ENCODE peak calls at places on chromosomes 13 and 19, in five cellular contexts. One of them, this sample, is unnamed.
A peak's percentile ranks its signal among the peaks of the same experiment; 100 is the strongest.

GRCh38 chr19:1929051-1929742 is 11.8 kb upstream of the CSNK1G2 start:
- DNase-seq in gastrocnemius medialis: peak; percentile 52
- DNase-seq in heart left ventricle: peak; percentile 78
- DNase-seq in mucosa of descending colon: peak; percentile 84
- DNase-seq in fibroblast of lung: peak; percentile 65
- DNase-seq in this sample: peak; percentile 66

GRCh38 chr13:44273991-44274810 is 99.4 kb upstream of the SERP2 start:
- DNase-seq in fibroblast of lung: peak; percentile 94
- DNase-seq in mucosa of descending colon: no peak
- DNase-seq in heart left ventricle: no peak
- DNase-seq in gastrocnemius medialis: no peak
- DNase-seq in this sample: peak; percentile 89

GRCh38 chr19:35117791-35118190 is 2.2 kb downstream of the FXYD3 start:
- DNase-seq in mucosa of descending colon: no peak
- DNase-seq in gastrocnemius medialis: no peak
- DNase-seq in fibroblast of lung: no peak
- DNase-seq in heart left ventricle: no peak
- DNase-seq in this sample: no peak

GRCh38 chr19:38880076-38880881 is 2.2 kb upstream of the RINL start:
- DNase-seq in fibroblast of lung: no peak
- DNase-seq in mucosa of descending colon: no peak
- DNase-seq in gastrocnemius medialis: no peak
- DNase-seq in heart left ventricle: no peak
- DNase-seq in this sample: no peak

GRCh38 chr13:20796791-20797513 is 23.2 kb upstream of the EEF1AKMT1 start:
- DNase-seq in fibroblast of lung: peak; percentile 39
- DNase-seq in mucosa of descending colon: no peak
- DNase-seq in heart left ventricle: no peak
- DNase-seq in gastrocnemius medialis: no peak
- DNase-seq in this sample: peak; percentile 21

GRCh38 chr13:33224686-33225085 is 60.9 kb downstream of the STARD13 start:
- DNase-seq in fibroblast of lung: peak; percentile 57
- DNase-seq in gastrocnemius medialis: no peak
- DNase-seq in heart left ventricle: no peak
- DNase-seq in mucosa of descending colon: no peak
- DNase-seq in this sample: peak; percentile 64

GRCh38 chr13:79988573-79988972 is 352.4 kb downstream of the SPRY2 start:
- DNase-seq in heart left ventricle: no peak
- DNase-seq in fibroblast of lung: peak; percentile 59
- DNase-seq in gastrocnemius medialis: no peak
- DNase-seq in mucosa of descending colon: peak; percentile 38
- DNase-seq in this sample: peak; percentile 70

GRCh38 chr13:66477816-66478215 is 752.3 kb downstream of the PCDH9 start:
- DNase-seq in mucosa of descending colon: no peak
- DNase-seq in gastrocnemius medialis: no peak
- DNase-seq in heart left ventricle: no peak
- DNase-seq in fibroblast of lung: no peak
- DNase-seq in this sample: no peak

GRCh38 chr13:38763446-38764381 is 76.8 kb downstream of the FREM2 start:
- DNase-seq in gastrocnemius medialis: no peak
- DNase-seq in fibroblast of lung: peak; percentile 52
- DNase-seq in mucosa of descending colon: no peak
- DNase-seq in heart left ventricle: no peak
- DNase-seq in this sample: peak; percentile 43

GRCh38 chr13:114203536-114203935 is 24.5 kb downstream of the CFAP97D2 start:
- DNase-seq in gastrocnemius medialis: no peak
- DNase-seq in fibroblast of lung: no peak
- DNase-seq in mucosa of descending colon: no peak
- DNase-seq in heart left ventricle: no peak
- DNase-seq in this sample: no peak

GRCh38 chr19:49125025-49125731 is 5.8 kb downstream of the PPFIA3 start:
- DNase-seq in heart left ventricle: no peak
- DNase-seq in mucosa of descending colon: peak; percentile 89
- DNase-seq in fibroblast of lung: no peak
- DNase-seq in gastrocnemius medialis: no peak
- DNase-seq in this sample: no peak

GRCh38 chr19:10224337-10224736 is 6.8 kb downstream of the S1PR2 start:
- DNase-seq in heart left ventricle: no peak
- DNase-seq in gastrocnemius medialis: no peak
- DNase-seq in mucosa of descending colon: no peak
- DNase-seq in fibroblast of lung: no peak
- DNase-seq in this sample: no peak

GRCh38 chr13:77863037-77863630 is 55.5 kb downstream of the EDNRB start:
- DNase-seq in mucosa of descending colon: no peak
- DNase-seq in heart left ventricle: no peak
- DNase-seq in gastrocnemius medialis: no peak
- DNase-seq in fibroblast of lung: no peak
- DNase-seq in this sample: no peak

GRCh38 chr19:3710265-3710812 is 2.2 kb downstream of the TJP3 start:
- DNase-seq in heart left ventricle: peak; percentile 59
- DNase-seq in mucosa of descending colon: peak; percentile 97
- DNase-seq in gastrocnemius medialis: peak; percentile 32
- DNase-seq in fibroblast of lung: peak; percentile 28
- DNase-seq in this sample: peak; percentile 32

GRCh38 chr19:45901912-45902650 is at the start of gene MYPOP:
- DNase-seq in heart left ventricle: no peak
- DNase-seq in mucosa of descending colon: no peak
- DNase-seq in fibroblast of lung: no peak
- DNase-seq in gastrocnemius medialis: no peak
- DNase-seq in this sample: no peak

GRCh38 chr19:40596608-40597328 is 4.4 kb upstream of the LTBP4 start:
- DNase-seq in fibroblast of lung: peak; percentile 54
- DNase-seq in heart left ventricle: peak; percentile 74
- DNase-seq in gastrocnemius medialis: no peak
- DNase-seq in mucosa of descending colon: peak; percentile 60
- DNase-seq in this sample: peak; percentile 53

GRCh38 chr13:113582841-113583631 is 1.5 kb upstream of the TFDP1 start:
- DNase-seq in heart left ventricle: no peak
- DNase-seq in gastrocnemius medialis: no peak
- DNase-seq in mucosa of descending colon: no peak
- DNase-seq in fibroblast of lung: no peak
- DNase-seq in this sample: peak; percentile 50

GRCh38 chr13:25406377-25406776 is 34.6 kb downstream of the ATP8A2 start:
- DNase-seq in heart left ventricle: no peak
- DNase-seq in fibroblast of lung: no peak
- DNase-seq in gastrocnemius medialis: no peak
- DNase-seq in mucosa of descending colon: no peak
- DNase-seq in this sample: no peak

GRCh38 chr13:111903143-111903542 is 163.8 kb upstream of the SOX1 start:
- DNase-seq in fibroblast of lung: no peak
- DNase-seq in gastrocnemius medialis: no peak
- DNase-seq in mucosa of descending colon: no peak
- DNase-seq in heart left ventricle: peak; percentile 1
- DNase-seq in this sample: no peak

GRCh38 chr19:8696993-8697392 is 1.6 kb downstream of the ACTL9 start:
- DNase-seq in gastrocnemius medialis: no peak
- DNase-seq in mucosa of descending colon: no peak
- DNase-seq in heart left ventricle: no peak
- DNase-seq in fibroblast of lung: no peak
- DNase-seq in this sample: no peak

GRCh38 chr19:18233224-18233825 is 7.1 kb upstream of the PDE4C start:
- DNase-seq in mucosa of descending colon: no peak
- DNase-seq in fibroblast of lung: peak; percentile 30
- DNase-seq in gastrocnemius medialis: no peak
- DNase-seq in heart left ventricle: peak; percentile 43
- DNase-seq in this sample: peak; percentile 25

GRCh38 chr19:44149776-44150175 is 8.4 kb downstream of the ZNF234 start:
- DNase-seq in fibroblast of lung: no peak
- DNase-seq in heart left ventricle: no peak
- DNase-seq in mucosa of descending colon: no peak
- DNase-seq in gastrocnemius medialis: no peak
- DNase-seq in this sample: no peak
- H3K4me3 ChIP-seq in fibroblast of lung: no peak overlapping the region
- H3K4me3 ChIP-seq in heart left ventricle: no peak overlapping the region
- H3K4me3 ChIP-seq in mucosa of descending colon: no peak overlapping the region
- H3K4me3 ChIP-seq in gastrocnemius medialis: no peak overlapping the region
- H3K4me3 ChIP-seq in this sample: no peak overlapping the region

DNA sequence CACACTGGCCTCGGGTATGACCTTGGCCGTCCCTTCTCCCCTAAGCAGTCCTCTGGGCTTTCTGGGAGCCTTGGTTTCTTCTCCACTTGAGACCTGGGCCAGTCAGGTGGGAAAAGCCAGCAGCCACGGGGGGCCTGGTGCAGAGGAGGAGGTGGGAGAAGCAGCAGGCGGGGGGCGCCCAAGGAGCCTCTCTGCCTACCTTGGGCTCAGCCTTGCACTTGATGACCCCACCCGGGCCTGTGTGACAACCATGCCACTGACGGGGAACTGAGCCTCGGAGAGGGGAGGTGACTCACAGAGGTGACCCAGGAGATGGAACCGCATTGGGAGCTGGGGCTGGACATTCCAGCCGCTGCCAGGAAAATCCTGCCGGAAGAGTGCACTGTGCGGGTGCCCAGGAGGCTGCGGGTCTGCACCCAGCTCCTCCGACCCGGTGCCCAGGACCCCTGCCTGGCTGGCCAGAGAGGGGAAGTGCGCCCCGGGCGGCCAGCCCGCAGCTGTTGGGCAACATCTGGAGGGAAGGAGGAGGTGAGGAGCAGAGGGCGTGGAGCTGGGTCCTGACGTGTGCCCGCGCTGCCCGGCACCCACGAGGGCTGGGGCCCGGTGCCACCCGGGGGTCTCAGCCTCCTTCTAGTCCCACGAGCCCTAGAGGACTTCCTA is 23.4 kb upstream of the SLC7A10 start:
- DNase-seq in heart left ventricle: no peak
- DNase-seq in mucosa of descending colon: peak; percentile 62
- DNase-seq in gastrocnemius medialis: no peak
- DNase-seq in fibroblast of lung: no peak
- DNase-seq in this sample: no peak
- TF ChIP-seq CTCF in heart left ventricle: no peak
- TF ChIP-seq CTCF in mucosa of descending colon: no peak
- TF ChIP-seq CTCF in gastrocnemius medialis: no peak
- TF ChIP-seq CTCF in fibroblast of lung: no peak
- TF ChIP-seq CTCF in this sample: no peak

GRCh38 chr19:14517446-14517839 is 754 bp downstream of the DNAJB1 start:
- DNase-seq in heart left ventricle: no peak
- DNase-seq in mucosa of descending colon: no peak
- DNase-seq in gastrocnemius medialis: no peak
- DNase-seq in fibroblast of lung: no peak
- DNase-seq in this sample: no peak

GRCh38 chr19:14519860-14520407 is 1.7 kb upstream of the DNAJB1 start:
- DNase-seq in fibroblast of lung: peak; percentile 63
- DNase-seq in gastrocnemius medialis: no peak
- DNase-seq in heart left ventricle: no peak
- DNase-seq in mucosa of descending colon: peak; percentile 58
- DNase-seq in this sample: peak; percentile 60

GRCh38 chr19:14520543-14520942 is 2.3 kb upstream of the DNAJB1 start:
- DNase-seq in fibroblast of lung: no peak
- DNase-seq in gastrocnemius medialis: no peak
- DNase-seq in mucosa of descending colon: no peak
- DNase-seq in heart left ventricle: no peak
- DNase-seq in this sample: no peak

GRCh38 chr19:14517840-14518505 is at the start of gene DNAJB1:
- DNase-seq in mucosa of descending colon: peak; percentile 91
- DNase-seq in fibroblast of lung: peak; percentile 77
- DNase-seq in gastrocnemius medialis: peak; percentile 76
- DNase-seq in heart left ventricle: peak; percentile 90
- DNase-seq in this sample: peak; percentile 62

DNA sequence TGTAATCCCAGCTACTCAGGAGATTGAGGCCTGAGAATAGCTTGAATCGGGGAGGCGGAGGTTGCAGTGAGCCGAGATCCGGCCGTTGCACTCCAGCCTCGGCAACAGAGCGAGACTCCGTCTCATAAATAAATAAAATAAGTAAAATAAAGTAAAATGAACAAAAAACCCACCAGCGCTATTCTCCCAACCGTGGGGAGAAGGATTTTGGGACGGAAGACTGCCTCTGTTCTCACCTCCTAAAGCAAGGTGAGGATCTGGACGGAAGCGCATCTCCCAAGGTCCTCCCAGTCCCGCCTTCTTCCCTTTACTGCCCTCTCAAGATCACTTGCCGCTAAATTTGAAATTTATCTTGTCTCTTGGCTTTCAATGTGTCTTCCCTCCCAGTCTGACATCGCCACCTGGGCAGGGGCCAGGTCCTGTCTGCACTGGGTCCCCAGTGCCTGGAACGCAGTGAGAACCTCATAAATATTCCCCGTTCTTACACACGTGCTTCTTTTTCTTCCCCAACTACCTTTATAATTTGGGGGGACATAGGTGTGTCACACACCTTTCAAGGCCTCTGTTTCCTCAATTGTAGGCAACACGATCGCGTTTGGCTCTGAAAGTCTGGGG is 1.2 kb upstream of the DNAJB1 start:
- DNase-seq in mucosa of descending colon: peak; percentile 57
- DNase-seq in fibroblast of lung: no peak
- DNase-seq in gastrocnemius medialis: no peak
- DNase-seq in heart left ventricle: no peak
- DNase-seq in this sample: no peak
- H3K4me3 ChIP-seq in mucosa of descending colon: no peak overlapping the region
- H3K4me3 ChIP-seq in fibroblast of lung: no peak overlapping the region
- H3K4me3 ChIP-seq in gastrocnemius medialis: peak overlapping the region; percentile 40
- H3K4me3 ChIP-seq in heart left ventricle: no peak overlapping the region
- H3K4me3 ChIP-seq in this sample: no peak overlapping the region

GRCh38 chr13:22569830-22570229 is 610.9 kb upstream of the SGCG start:
- DNase-seq in gastrocnemius medialis: no peak
- DNase-seq in fibroblast of lung: peak; percentile 3
- DNase-seq in heart left ventricle: no peak
- DNase-seq in mucosa of descending colon: no peak
- DNase-seq in this sample: no peak
- TF ChIP-seq CTCF in gastrocnemius medialis: no peak
- TF ChIP-seq CTCF in fibroblast of lung: no peak
- TF ChIP-seq CTCF in heart left ventricle: no peak
- TF ChIP-seq CTCF in mucosa of descending colon: no peak
- TF ChIP-seq CTCF in this sample: no peak